ENCODE peak calls at places on chromosomes 11 and 22, in ten cellular contexts. C, Z, P, X, Q, G, M, W, A and D are unnamed samples.

GRCh38 chr22:23180301-23180892 is at the start of gene BCR:
- DNase-seq in C (peak), Z (peak), P (peak), X (no peak), Q (peak), G (no peak), M (peak), W (no peak), A (peak), D (peak)

GRCh38 chr11:96084610-96085348 is 160.9 kb upstream of the MTMR2 start:
- DNase-seq in C (no peak), Z (no peak), P (no peak), X (no peak), Q (no peak), G (no peak), M (no peak), W (no peak), A (no peak), D (no peak)

GRCh38 chr22:28983788-28984441 is 77.7 kb downstream of the C22orf31 start:
- DNase-seq in C (no peak), Z (no peak), P (no peak), X (no peak), Q (no peak), G (no peak), M (no peak), W (no peak), A (no peak), D (no peak)

GRCh38 chr11:67281552-67282150 is 7.5 kb upstream of the ANKRD13D start:
- DNase-seq in C (peak), Z (no peak), P (no peak), X (no peak), Q (peak), G (no peak), M (no peak), W (no peak), A (no peak), D (no peak)

GRCh38 chr22:20118572-20119020 is 1.6 kb upstream of the TRMT2A start:
- DNase-seq in C (peak), Z (no peak), P (no peak), X (no peak), Q (no peak), G (no peak), M (no peak), W (no peak), A (no peak), D (no peak)

GRCh38 chr22:37501610-37502341 is 15.6 kb upstream of the MFNG start:
- DNase-seq in C (peak), Z (peak), P (peak), X (no peak), Q (peak), G (no peak), M (no peak), W (peak), A (peak), D (no peak)

GRCh38 chr11:29962243-29962642 is 54.6 kb downstream of the KCNA4 start:
- DNase-seq in C (no peak), Z (no peak), P (no peak), X (no peak), Q (no peak), G (peak), M (peak), W (no peak), A (no peak), D (no peak)

GRCh38 chr11:55714982-55715888 is 53.2 kb downstream of the OR4C6 start:
- DNase-seq in C (no peak), Z (no peak), P (no peak), X (no peak), Q (no peak), G (peak), M (no peak), W (peak), A (no peak), D (no peak)

GRCh38 chr11:67674442-67674871 is at the start of gene ALDH3B2:
- DNase-seq in C (no peak), Z (peak), P (no peak), X (no peak), Q (no peak), G (peak), M (no peak), W (no peak), A (peak), D (peak)

GRCh38 chr22:39721456-39722325 is 151.1 kb downstream of the CACNA1I start:
- DNase-seq in C (no peak), Z (no peak), P (no peak), X (no peak), Q (no peak), G (no peak), M (no peak), W (no peak), A (no peak), D (peak)

GRCh38 chr11:20310596-20311394 is 52.7 kb upstream of the HTATIP2 start:
- DNase-seq in C (no peak), Z (no peak), P (no peak), X (no peak), Q (no peak), G (no peak), M (no peak), W (no peak), A (no peak), D (no peak)

GRCh38 chr11:78212586-78213371 is 24.1 kb downstream of the USP35 start:
- DNase-seq in C (no peak), Z (no peak), P (no peak), X (no peak), Q (peak), G (no peak), M (no peak), W (no peak), A (no peak), D (peak)

GRCh38 chr22:30143265-30143664 is 63.0 kb downstream of the HORMAD2 start:
- DNase-seq in C (no peak), Z (no peak), P (no peak), X (no peak), Q (no peak), G (no peak), M (no peak), W (no peak), A (no peak), D (no peak)

GRCh38 chr22:30144391-30144790 is 64.1 kb downstream of the HORMAD2 start:
- DNase-seq in C (no peak), Z (no peak), P (no peak), X (no peak), Q (no peak), G (no peak), M (no peak), W (no peak), A (no peak), D (no peak)

GRCh38 chr22:30140414-30140813 is 60.1 kb downstream of the HORMAD2 start:
- DNase-seq in C (no peak), Z (no peak), P (no peak), X (no peak), Q (no peak), G (no peak), M (no peak), W (no peak), A (no peak), D (no peak)
- TF ChIP-seq POLR2A in C (no peak), Z (no peak), P (no peak), X (no peak), Q (no peak), G (no peak), M (no peak), W (no peak), A (no peak), D (no peak)

DNA sequence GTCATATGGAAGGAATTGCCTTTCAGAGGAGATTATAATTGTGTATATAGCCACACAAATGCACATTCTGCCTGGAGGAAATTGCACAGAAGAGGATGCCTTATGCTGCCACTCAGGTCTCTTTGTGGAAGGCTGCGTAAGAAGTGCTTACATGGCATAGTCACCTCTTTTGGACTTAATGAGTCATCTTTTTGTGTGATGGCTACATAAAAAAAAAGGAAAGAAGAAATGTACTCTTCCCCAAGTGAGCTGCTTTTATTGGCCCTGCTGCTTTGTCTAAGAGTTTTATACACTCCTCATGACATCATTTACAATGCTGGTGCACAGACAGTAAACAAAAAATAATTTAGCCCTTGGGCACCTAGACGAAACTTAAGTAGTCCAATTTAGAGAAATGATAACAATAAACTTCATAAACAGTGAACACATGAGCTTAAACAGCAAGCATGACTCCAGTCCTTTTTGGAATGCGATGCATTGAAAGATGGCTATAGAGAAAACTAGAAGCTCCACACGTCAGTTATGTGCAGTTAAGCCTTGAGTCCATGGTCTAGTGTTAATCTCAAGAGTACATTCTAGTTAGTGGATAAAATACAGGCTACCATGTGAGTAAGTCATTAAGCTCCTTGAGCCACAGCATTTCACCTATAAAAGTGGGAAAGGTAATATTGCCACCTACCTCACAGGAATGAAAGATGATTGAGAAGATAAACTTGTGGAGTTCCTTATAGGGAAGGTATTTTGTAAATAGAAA is 12.0 kb downstream of the CSTPP1 start:
- DNase-seq in C (no peak), Z (no peak), P (no peak), X (no peak), Q (no peak), G (no peak), M (no peak), W (no peak), A (no peak), D (no peak)
- TF ChIP-seq CTCF in C (no peak), Z (no peak), P (no peak), X (no peak), Q (no peak), G (no peak), M (no peak), W (no peak), A (no peak), D (no peak)

GRCh38 chr11:10808553-10809372 is at the start of gene EIF4G2:
- DNase-seq in C (peak), Z (peak), P (peak), X (peak), Q (peak), G (peak), M (peak), W (peak), A (peak), D (peak)
- TF ChIP-seq POLR2A in C (peak), Z (peak), P (peak), X (peak), Q (peak), G (peak), M (peak), W (peak), A (peak), D (peak)

GRCh38 chr11:68843703-68844312 is 2.1 kb upstream of the CPT1A start:
- DNase-seq in C (peak), Z (peak), P (no peak), X (no peak), Q (peak), G (peak), M (peak), W (peak), A (peak), D (no peak)
- TF ChIP-seq CTCF in C (peak), Z (peak), P (no peak), X (peak), Q (peak), G (peak), M (peak), W (peak), A (peak), D (no peak)

DNA sequence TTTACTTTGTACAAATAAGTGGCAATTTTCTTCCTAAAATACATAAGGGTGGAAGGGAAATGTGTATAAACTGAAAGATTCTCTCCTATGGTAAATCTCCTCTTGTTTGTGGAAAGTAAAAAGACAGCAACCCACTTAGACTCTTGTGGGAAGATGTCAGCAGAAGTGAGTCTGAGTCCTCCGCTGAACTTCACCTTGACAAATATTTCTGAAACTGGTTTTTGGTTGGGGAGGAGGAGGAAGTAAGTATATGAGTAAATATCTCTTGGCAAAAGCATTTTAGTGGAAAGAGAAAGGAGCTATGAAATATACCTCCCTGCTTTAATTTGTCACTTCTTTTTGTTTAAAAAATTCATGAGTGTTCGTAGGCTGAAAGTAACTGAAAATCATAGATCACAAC is 196.2 kb downstream of the KIRREL3 start:
- DNase-seq in C (no peak), Z (no peak), P (no peak), X (no peak), Q (no peak), G (no peak), M (no peak), W (no peak), A (no peak), D (no peak)
- TF ChIP-seq POLR2A in C (no peak), Z (no peak), P (no peak), X (no peak), Q (no peak), G (no peak), M (no peak), W (no peak), A (no peak), D (no peak)

GRCh38 chr11:46407635-46408034 is 16.1 kb upstream of the CHRM4 start:
- DNase-seq in C (no peak), Z (no peak), P (no peak), X (no peak), Q (no peak), G (no peak), M (no peak), W (no peak), A (no peak), D (no peak)

GRCh38 chr11:46414466-46414796 is 22.9 kb upstream of the CHRM4 start:
- DNase-seq in C (no peak), Z (no peak), P (no peak), X (no peak), Q (no peak), G (no peak), M (no peak), W (no peak), A (no peak), D (no peak)

GRCh38 chr11:46413755-46414465 is 22.3 kb upstream of the CHRM4 start:
- DNase-seq in C (no peak), Z (no peak), P (peak), X (no peak), Q (no peak), G (no peak), M (no peak), W (peak), A (no peak), D (no peak)

GRCh38 chr11:46408407-46408986 is 16.9 kb upstream of the CHRM4 start:
- DNase-seq in C (no peak), Z (no peak), P (no peak), X (no peak), Q (no peak), G (no peak), M (no peak), W (no peak), A (no peak), D (no peak)

DNA sequence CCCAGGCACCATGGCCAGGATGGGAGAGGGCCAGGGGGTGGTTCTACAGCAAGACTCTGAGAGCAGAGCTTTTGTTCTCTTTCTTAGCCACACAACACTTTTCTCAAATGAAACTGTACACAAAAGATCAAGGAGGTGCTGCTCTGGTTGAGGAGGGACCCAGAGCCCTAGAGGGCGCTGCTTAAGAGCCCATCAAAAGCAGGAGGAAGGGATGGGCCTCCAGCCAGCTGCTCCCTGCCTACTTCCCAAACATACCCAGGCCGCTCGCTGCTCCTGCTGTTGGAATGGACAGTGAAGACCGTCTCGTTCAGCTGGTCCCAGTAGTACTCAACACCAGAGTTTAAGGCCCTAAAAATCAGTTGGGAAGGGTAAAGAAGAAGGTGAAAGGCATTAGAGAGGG is 18.4 kb upstream of the CHRM4 start:
- DNase-seq in C (no peak), Z (no peak), P (no peak), X (no peak), Q (no peak), G (peak), M (no peak), W (no peak), A (no peak), D (no peak)
- TF ChIP-seq CTCF in C (no peak), Z (no peak), P (peak), X (no peak), Q (no peak), G (peak), M (peak), W (peak), A (no peak), D (no peak)

GRCh38 chr22:16818538-16818937 is 6.7 kb downstream of the XKR3 start:
- DNase-seq in C (no peak), Z (no peak), P (no peak), X (no peak), Q (no peak), G (no peak), M (no peak), W (no peak), A (no peak), D (no peak)
- TF ChIP-seq POLR2A in C (no peak), Z (no peak), P (no peak), X (no peak), Q (no peak), G (no peak), M (no peak), W (no peak), A (no peak), D (no peak)

DNA sequence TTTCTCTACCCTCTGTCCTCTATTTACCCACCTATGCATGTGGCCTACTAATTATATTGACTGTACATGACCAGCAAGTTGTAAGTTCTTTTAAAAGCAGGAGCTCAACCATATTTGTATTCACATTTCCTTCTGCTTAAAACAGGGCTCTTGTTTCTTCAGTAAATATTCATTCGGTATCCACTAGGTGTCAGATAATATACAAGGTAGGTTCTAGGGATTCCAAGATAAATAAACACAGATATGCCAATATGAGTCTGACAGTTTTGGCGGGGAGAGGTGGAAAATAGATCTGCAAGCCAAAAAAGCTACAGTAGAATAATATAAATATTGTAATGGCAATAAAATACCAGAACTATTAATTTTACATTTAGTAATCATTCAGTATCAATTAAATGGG is 15.3 kb upstream of the RAB30 start:
- DNase-seq in C (no peak), Z (no peak), P (no peak), X (no peak), Q (no peak), G (no peak), M (no peak), W (peak), A (no peak), D (no peak)
- TF ChIP-seq CTCF in C (peak), Z (no peak), P (peak), X (peak), Q (peak), G (no peak), M (peak), W (peak), A (peak), D (no peak)